ENCODE peak calls at places on chromosomes 3 and 15, in seven cellular contexts. N is endodermal cell; C is stimulated activated CD4-positive, alpha-beta T cell treated with anti-CD3 and anti-CD28 coated beads, TNF-alpha, amount 100 ng/mL, for 24 hours; B is HepG2; U is left cardiac atrium; K is lung; J is right cardiac atrium. V is an unnamed sample.

GRCh38 chr15:42083605-42083908 is 10.8 kb downstream of the PLA2G4D start:
- DNase-seq in C (no peak), U (no peak), N (no peak), J (no peak), B (no peak), K (no peak), V (no peak)

GRCh38 chr3:172154768-172155649 is 115.6 kb downstream of the FNDC3B start:
- DNase-seq in U (no peak), B (no peak), C (no peak), K (no peak), J (no peak), N (peak; percentile 60), V (no peak)

GRCh38 chr15:73630030-73630429 is 3.2 kb downstream of the NPTN start:
- DNase-seq in C (no peak), K (no peak), B (peak; percentile 43), J (no peak), U (no peak), N (no peak), V (no peak)

GRCh38 chr15:88401269-88401971 is 65.8 kb downstream of the MRPL46 start:
- DNase-seq in N (no peak), K (no peak), U (no peak), C (no peak), J (no peak), B (no peak), V (no peak)

GRCh38 chr3:125381743-125382142 is 6.6 kb upstream of the ZNF148 start:
- DNase-seq in J (no peak), B (no peak), C (no peak), U (no peak), K (no peak), N (no peak), V (no peak)

GRCh38 chr3:53570709-53571108 is 76.3 kb downstream of the CACNA1D start:
- DNase-seq in C (no peak), N (peak; percentile 19), J (peak; percentile 46), K (peak; percentile 79), B (no peak), U (peak; percentile 43), V (no peak)

GRCh38 chr15:99973351-99973750 is 240.1 kb upstream of the LYSMD4 start:
- DNase-seq in U (no peak), N (no peak), J (no peak), K (no peak), B (no peak), C (no peak), V (no peak)

GRCh38 chr3:125431912-125432587 is 56.9 kb upstream of the ZNF148 start:
- DNase-seq in K (no peak), U (no peak), C (no peak), J (no peak), B (peak; percentile 22), N (no peak), V (no peak)

GRCh38 chr3:66638717-66639116 is 137.9 kb upstream of the LRIG1 start:
- DNase-seq in U (no peak), C (no peak), J (no peak), B (no peak), K (no peak), N (no peak), V (no peak)

GRCh38 chr3:58009749-58010535 is 1.7 kb downstream of the FLNB start:
- DNase-seq in N (peak; percentile 71), U (no peak), C (no peak), K (peak; percentile 62), B (no peak), J (no peak), V (no peak)

GRCh38 chr15:77831989-77832388 is 199.3 kb upstream of the LINGO1 start:
- DNase-seq in U (peak; percentile 3), B (no peak), C (no peak), N (no peak), J (no peak), K (no peak), V (no peak)

GRCh38 chr3:40190056-40190455 is 119.5 kb upstream of the EIF1B start:
- DNase-seq in K (no peak), J (no peak), B (no peak), C (no peak), U (no peak), N (peak; percentile 28), V (no peak)

GRCh38 chr3:46239301-46239938 is 2.8 kb upstream of the CCR3 start:
- DNase-seq in N (peak; percentile 60), C (no peak), K (no peak), B (no peak), J (no peak), U (no peak), V (no peak)

GRCh38 chr3:191066669-191067068 is 132.4 kb upstream of the OSTN start:
- DNase-seq in C (no peak), J (no peak), K (no peak), B (no peak), U (no peak), N (no peak), V (no peak)

GRCh38 chr3:70352215-70352614 is 39.8 kb upstream of the MDFIC2 start:
- DNase-seq in C (no peak), K (no peak), J (no peak), N (no peak), U (no peak), B (no peak), V (no peak)

GRCh38 chr3:117532268-117532667 is 822.7 kb downstream of the TUSC7 start:
- DNase-seq in U (no peak), K (no peak), N (no peak), J (no peak), B (no peak), C (no peak), V (no peak)

GRCh38 chr15:93881310-93881709 is 350.1 kb upstream of the MCTP2 start:
- DNase-seq in C (no peak), N (no peak), B (no peak), J (no peak), K (no peak), U (no peak), V (no peak)

GRCh38 chr3:1883489-1883888 is 215.2 kb upstream of the CNTN4 start:
- DNase-seq in K (no peak), C (no peak), B (no peak), J (no peak), N (no peak), U (no peak), V (no peak)

GRCh38 chr3:13932578-13933295 is 52.9 kb upstream of the WNT7A start:
- DNase-seq in K (no peak), B (no peak), C (no peak), N (no peak), U (peak; percentile 37), J (peak; percentile 64), V (no peak)

GRCh38 chr3:123314409-123315270 is 112.9 kb downstream of the SEC22A start:
- DNase-seq in K (no peak), U (no peak), J (no peak), B (no peak), C (no peak), N (peak; percentile 99), V (no peak)

GRCh38 chr15:99443056-99443756 is 122.6 kb upstream of the MEF2A start:
- DNase-seq in K (peak; percentile 27), U (no peak), C (no peak), J (peak; percentile 43), B (no peak), N (no peak), V (peak; percentile 57)

GRCh38 chr15:41695750-41696436 is 35.7 kb downstream of the MGA start:
- DNase-seq in C (peak; percentile 5), K (no peak), B (peak; percentile 18), U (no peak), N (peak; percentile 47), J (no peak), V (no peak)

GRCh38 chr3:113439576-113439975 is 1.7 kb downstream of the CFAP44 start:
- DNase-seq in N (no peak), C (no peak), J (no peak), K (no peak), B (no peak), U (no peak), V (no peak)

GRCh38 chr3:49357466-49358216 is 512 bp downstream of the GPX1 start:
- DNase-seq in C (no peak), N (peak; percentile 67), U (peak; percentile 64), J (peak; percentile 82), B (no peak), K (peak; percentile 61), V (peak; percentile 73)

GRCh38 chr15:85730001-85730820 is 64.5 kb downstream of the KLHL25 start:
- DNase-seq in N (peak; percentile 75), C (peak; percentile 48), B (peak; percentile 53), K (no peak), U (no peak), J (no peak), V (no peak)

GRCh38 chr3:161163297-161163696 is 57.8 kb upstream of the NMD3 start:
- DNase-seq in U (no peak), K (no peak), B (peak; percentile 39), N (no peak), J (no peak), C (no peak), V (no peak)

GRCh38 chr15:80202641-80203360 is 49.2 kb downstream of the CTXND1 start:
- DNase-seq in B (no peak), N (peak; percentile 35), J (no peak), C (no peak), K (peak; percentile 19), U (no peak), V (peak; percentile 4)

GRCh38 chr3:140859592-140860336 is 81.9 kb upstream of the SLC25A36 start:
- DNase-seq in J (no peak), N (no peak), B (no peak), C (no peak), U (no peak), K (no peak), V (no peak)

V was measured in right atrium auricular region.